ENCODE peak calls at places on chromosomes 1 and 21, in seven cellular contexts. C, E, U, J, D, Z and S are unnamed samples. For H3K27me3, the result is how much of the 10 kb centered on the place peaks cover.

GRCh38 chr1:47478090-47478489 is 40.2 kb downstream of the FOXD2 start:
- DNase-seq in D (no peak), J (no peak), C (no peak), U (no peak), Z (peak), E (peak), S (no peak)

GRCh38 chr1:37605061-37605650 is 9.4 kb upstream of the GNL2 start:
- DNase-seq in Z (no peak), J (peak), U (no peak), E (no peak), D (no peak), C (no peak), S (no peak)

GRCh38 chr1:53643061-53643880 is 95.7 kb downstream of the GLIS1 start:
- DNase-seq in U (no peak), Z (no peak), E (no peak), D (no peak), J (no peak), C (no peak), S (no peak)

GRCh38 chr1:117754061-117754969 is 148.5 kb downstream of the TENT5C start:
- DNase-seq in U (peak), E (peak), C (peak), D (peak), J (peak), Z (peak), S (peak)

GRCh38 chr1:46616277-46617107 is at the start of gene MOB3C:
- DNase-seq in E (peak), C (peak), D (peak), U (peak), Z (peak), J (peak), S (peak)

GRCh38 chr1:39144943-39145650 is 59.4 kb upstream of the MACF1 start:
- DNase-seq in E (no peak), C (no peak), D (no peak), Z (no peak), U (no peak), J (no peak), S (no peak)

GRCh38 chr1:203057831-203058673 is 27.8 kb downstream of the MYOG start:
- DNase-seq in D (no peak), C (no peak), U (no peak), E (no peak), J (no peak), Z (no peak), S (no peak)

GRCh38 chr1:60978421-60979357 is 103.7 kb upstream of the NFIA start:
- DNase-seq in E (peak), D (peak), C (peak), Z (peak), U (no peak), J (peak), S (peak)

GRCh38 chr1:55981015-55981635 is 598.2 kb downstream of the PLPP3 start:
- DNase-seq in J (no peak), U (no peak), E (no peak), Z (no peak), D (no peak), C (no peak), S (no peak)

GRCh38 chr1:31785947-31786290 is 21.8 kb upstream of the ADGRB2 start:
- DNase-seq in U (no peak), D (no peak), Z (no peak), C (peak), J (no peak), E (no peak), S (no peak)

GRCh38 chr1:207825719-207826556 is 74.1 kb downstream of the CD46 start:
- DNase-seq in D (no peak), E (peak), J (no peak), U (peak), Z (no peak), C (peak), S (no peak)

GRCh38 chr1:37741662-37742061 is 23.3 kb downstream of the EPHA10 start:
- DNase-seq in J (peak), Z (no peak), E (no peak), C (no peak), U (no peak), D (no peak), S (no peak)

GRCh38 chr1:57410532-57410931 is 13.3 kb downstream of the DAB1 start:
- DNase-seq in E (no peak), C (no peak), J (no peak), U (no peak), Z (no peak), D (no peak), S (no peak)

GRCh38 chr1:19367584-19368041 is 55.5 kb downstream of the SLC66A1 start:
- DNase-seq in D (peak), J (no peak), E (no peak), Z (peak), U (no peak), C (no peak), S (no peak)

GRCh38 chr1:44154665-44155064 is 13.2 kb upstream of the KLF18 start:
- DNase-seq in C (no peak), J (peak), D (peak), E (peak), U (no peak), Z (no peak), S (no peak)

GRCh38 chr1:10474613-10475507 is at the start of gene PEX14:
- DNase-seq in Z (peak), C (peak), E (peak), D (peak), U (peak), J (peak), S (peak)

GRCh38 chr1:78333426-78334012 is 157.3 kb upstream of the PTGFR start:
- DNase-seq in C (no peak), D (peak), E (peak), J (peak), Z (no peak), U (no peak), S (peak)

GRCh38 chr1:65360654-65361053 is 51.3 kb downstream of the DNAJC6 start:
- DNase-seq in D (no peak), Z (no peak), J (no peak), E (no peak), C (no peak), U (no peak), S (no peak)

GRCh38 chr1:110864260-110864659 is 8.7 kb upstream of the CD53 start:
- DNase-seq in C (no peak), J (no peak), E (no peak), Z (no peak), U (no peak), D (no peak), S (no peak)

GRCh38 chr1:87331319-87332269 is 2.9 kb downstream of the LMO4 start:
- DNase-seq in U (peak), Z (peak), D (peak), J (peak), E (peak), C (peak), S (peak)

GRCh38 chr21:34075099-34075425 is 1.7 kb downstream of the MRPS6 start:
- DNase-seq in Z (no peak), E (no peak), D (no peak), U (no peak), J (no peak), C (no peak), S (no peak)

GRCh38 chr1:46248122-46248920 is 758 bp downstream of the RAD54L start:
- DNase-seq in Z (no peak), C (peak), E (peak), J (peak), D (peak), U (no peak), S (peak)

GRCh38 chr1:158496379-158496778 is 24.4 kb downstream of the OR10R2 start:
- DNase-seq in E (peak), D (peak), J (peak), U (no peak), Z (no peak), C (no peak), S (no peak)

GRCh38 chr1:145720556-145720877 is 1.2 kb downstream of the CD160 start:
- DNase-seq in U (no peak), D (peak), C (no peak), J (peak), E (peak), Z (no peak), S (no peak)

GRCh38 chr1:21838359-21839157 is 26.5 kb downstream of the LDLRAD2 start:
- DNase-seq in J (no peak), C (no peak), E (no peak), Z (no peak), D (no peak), U (no peak), S (no peak)

GRCh38 chr1:154809436-154810413 is 60.4 kb downstream of the KCNN3 start:
- DNase-seq in D (peak), E (peak), J (no peak), U (no peak), C (peak), Z (peak), S (peak)

GRCh38 chr1:202090994-202091393 is 31.7 kb upstream of the GPR37L1 start:
- DNase-seq in J (peak), E (peak), C (no peak), D (no peak), Z (no peak), U (no peak), S (no peak)

GRCh38 chr1:162230096-162230495 is 146.6 kb downstream of the SPATA46 start:
- DNase-seq in C (no peak), E (peak), D (no peak), U (no peak), J (peak), Z (peak), S (no peak)

GRCh38 chr1:151593651-151594625 is 17.9 kb upstream of the SNX27 start:
- DNase-seq in J (peak), D (peak), U (peak), C (peak), E (peak), Z (peak), S (peak)

GRCh38 chr1:43986712-43987111 is 4.7 kb upstream of the CCDC24 start:
- DNase-seq in D (no peak), E (no peak), C (no peak), J (no peak), Z (no peak), U (no peak), S (no peak)

GRCh38 chr1:200954434-200954833 is 59.7 kb downstream of the INAVA start:
- DNase-seq in D (no peak), E (no peak), Z (no peak), C (no peak), U (no peak), J (no peak), S (no peak)

GRCh38 chr1:77556045-77556444 is 126.4 kb downstream of the ZZZ3 start:
- DNase-seq in Z (no peak), E (no peak), J (no peak), D (no peak), C (no peak), U (no peak), S (no peak)

GRCh38 chr1:159940006-159940620 is 5.3 kb downstream of the IGSF9 start:
- DNase-seq in J (no peak), E (no peak), U (no peak), D (no peak), C (no peak), Z (no peak), S (no peak)

GRCh38 chr1:6421266-6421665 is 1.5 kb upstream of the HES2 start:
- DNase-seq in J (no peak), U (no peak), Z (no peak), E (no peak), C (no peak), D (no peak), S (no peak)
- H3K27me3 ChIP-seq in J (half or more), U (half or more), Z (under half), E (under half), C (half or more), D (under half), S (half or more)

GRCh38 chr1:98383341-98383740 is 278.2 kb upstream of the SNX7 start:
- DNase-seq in Z (no peak), J (no peak), C (no peak), D (peak), E (no peak), U (no peak), S (no peak)
- H3K27me3 ChIP-seq in Z (under half), J (under half), C (under half), D (under half), E (under half), U (under half), S (under half)

DNA sequence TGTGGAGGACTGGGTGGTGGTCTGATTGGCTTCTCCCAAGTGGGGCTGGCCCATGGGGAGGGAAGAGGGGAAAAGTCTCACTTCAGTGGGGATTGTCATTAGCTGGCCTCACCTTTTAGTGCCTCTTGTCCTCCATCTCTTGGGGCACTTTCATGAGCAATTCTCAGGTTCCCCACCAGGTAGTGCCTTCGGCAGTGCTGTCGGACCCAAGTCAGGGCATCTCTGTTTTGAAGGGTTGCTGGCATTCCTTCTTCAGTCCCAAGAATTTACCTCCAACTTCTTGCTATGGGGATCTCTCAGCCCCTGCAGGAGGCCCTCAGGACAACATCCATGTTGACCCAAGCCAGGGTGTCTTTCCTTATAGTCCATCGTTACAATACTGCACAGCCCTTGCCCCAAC is 54.7 kb upstream of the F3 start:
- DNase-seq in J (peak), C (no peak), D (no peak), E (no peak), Z (no peak), U (no peak), S (no peak)
- H3K27me3 ChIP-seq in J (under half), C (under half), D (under half), E (under half), Z (under half), U (under half), S (under half)

DNA sequence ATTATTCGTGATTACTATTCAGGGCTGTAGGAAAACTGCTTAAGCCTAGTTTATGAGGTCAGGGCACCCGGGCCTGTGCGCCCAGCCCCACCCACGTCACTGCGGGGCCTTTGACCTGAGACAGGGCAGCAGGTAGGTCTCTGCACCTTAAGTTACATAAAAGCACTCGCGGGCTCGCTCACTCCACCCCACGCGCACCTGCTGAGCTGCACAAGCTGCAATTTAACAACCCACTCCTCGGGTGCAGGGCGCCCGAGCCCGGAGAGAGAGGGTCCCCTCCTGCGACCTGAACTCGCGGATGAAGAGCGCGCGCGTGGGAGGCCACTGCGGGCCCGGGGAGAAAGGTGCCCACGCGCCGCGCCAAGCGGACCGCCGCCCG is 473 bp downstream of the ICMT start:
- DNase-seq in J (peak), C (no peak), U (no peak), Z (no peak), E (no peak), D (no peak), S (no peak)
- H3K27me3 ChIP-seq in J (under half), C (under half), U (under half), Z (under half), E (under half), D (under half), S (under half)

GRCh38 chr1:75133754-75134655 is at the start of gene LHX8:
- DNase-seq in C (no peak), D (no peak), Z (no peak), J (peak), U (no peak), E (no peak), S (no peak)
- H3K27me3 ChIP-seq in C (under half), D (half or more), Z (under half), J (half or more), U (half or more), E (half or more), S (half or more)

GRCh38 chr1:204205486-204205885 is 8.3 kb downstream of the GOLT1A start:
- DNase-seq in D (no peak), E (no peak), Z (no peak), U (no peak), C (no peak), J (no peak), S (no peak)
- H3K27me3 ChIP-seq in D (under half), E (under half), Z (under half), U (under half), C (under half), J (under half), S (under half)

GRCh38 chr1:24300971-24301370 is 18.2 kb upstream of the GRHL3 start:
- DNase-seq in C (no peak), E (no peak), J (no peak), U (no peak), Z (peak), D (peak), S (no peak)

GRCh38 chr1:24302209-24302611 is 16.9 kb upstream of the GRHL3 start:
- DNase-seq in E (no peak), D (no peak), J (no peak), C (no peak), U (no peak), Z (no peak), S (no peak)

GRCh38 chr1:24303600-24303999 is 15.6 kb upstream of the GRHL3 start:
- DNase-seq in Z (no peak), D (no peak), J (no peak), U (no peak), E (no peak), C (no peak), S (no peak)

GRCh38 chr1:24299901-24300300 is 19.3 kb upstream of the GRHL3 start:
- DNase-seq in Z (no peak), E (no peak), J (no peak), D (no peak), U (no peak), C (no peak), S (no peak)

GRCh38 chr1:24301395-24302175 is 17.6 kb upstream of the GRHL3 start:
- DNase-seq in D (no peak), Z (no peak), E (no peak), J (no peak), C (no peak), U (no peak), S (no peak)
- H3K27me3 ChIP-seq in D (under half), Z (under half), E (under half), J (under half), C (under half), U (under half), S (under half)

GRCh38 chr1:197083474-197083873 is 16.4 kb upstream of the F13B start:
- DNase-seq in C (no peak), E (no peak), Z (no peak), U (no peak), D (no peak), J (no peak), S (no peak)
- H3K27me3 ChIP-seq in C (under half), E (under half), Z (under half), U (under half), D (under half), J (under half), S (under half)

GRCh38 chr1:58571616-58572015 is 5.4 kb downstream of the TACSTD2 start:
- DNase-seq in E (no peak), C (no peak), J (no peak), Z (no peak), U (no peak), D (no peak), S (no peak)
- H3K27me3 ChIP-seq in E (under half), C (under half), J (under half), Z (under half), U (under half), D (under half), S (under half)